ENCODE peak calls at places on chromosomes 5 and 9, in five cellular contexts. E is uterus, K is A549, A is HCT116, X is body of pancreas. N is an unnamed sample.

GRCh38 chr5:122653087-122654017 is 121.5 kb upstream of the SNX2 start:
- DNase-seq in E (no peak), K (no peak), A (no peak), X (no peak), N (no peak)

GRCh38 chr9:11269036-11269435 is 656.2 kb upstream of the PTPRD start:
- DNase-seq in E (no peak), K (no peak), A (no peak), X (no peak), N (no peak)

GRCh38 chr9:133370680-133371079 is 5.2 kb downstream of the SURF4 start:
- DNase-seq in E (no peak), K (no peak), A (no peak), X (peak), N (no peak)

GRCh38 chr9:117343416-117343815 is 71.4 kb downstream of the ASTN2 start:
- DNase-seq in E (no peak), K (no peak), A (no peak), X (no peak), N (no peak)

GRCh38 chr5:40160435-40160834 is 519.3 kb upstream of the PTGER4 start:
- DNase-seq in E (no peak), K (no peak), A (no peak), X (no peak), N (no peak)

GRCh38 chr9:138052635-138053320 is 175.2 kb downstream of the CACNA1B start:
- DNase-seq in E (no peak), K (no peak), A (no peak), X (no peak), N (no peak)

GRCh38 chr9:806285-807156 is 35.0 kb upstream of the DMRT1 start:
- DNase-seq in E (no peak), K (peak), A (no peak), X (no peak), N (no peak)

GRCh38 chr5:78221964-78222451 is 72.5 kb downstream of the AP3B1 start:
- DNase-seq in E (no peak), K (no peak), A (no peak), X (no peak), N (no peak)

GRCh38 chr9:124940894-124941688 is at the start of gene GOLGA1:
- DNase-seq in E (peak), K (peak), A (peak), X (peak), N (peak)

GRCh38 chr9:98092633-98092971 is 26.4 kb downstream of the TRIM14 start:
- DNase-seq in E (no peak), K (no peak), A (no peak), X (no peak), N (no peak)

GRCh38 chr9:120874861-120875565 is 2.0 kb downstream of the PHF19 start:
- DNase-seq in E (no peak), K (no peak), A (no peak), X (no peak), N (no peak)
- TF ChIP-seq POLR2A in E (no peak), K (no peak), A (no peak), X (no peak), N (no peak)

GRCh38 chr9:38068866-38069628 is at the start of gene SHB:
- DNase-seq in E (peak), K (peak), A (no peak), X (peak), N (peak)
- TF ChIP-seq POLR2A in E (peak), K (peak), A (peak), X (peak), N (peak)

GRCh38 chr5:59040804-59041201 is 457.9 kb downstream of the RAB3C start:
- DNase-seq in E (no peak), K (no peak), A (no peak), X (no peak), N (no peak)

GRCh38 chr5:59038169-59039002 is 455.5 kb downstream of the RAB3C start:
- DNase-seq in E (no peak), K (no peak), A (no peak), X (no peak), N (peak)

GRCh38 chr5:59040007-59040803 is 457.3 kb downstream of the RAB3C start:
- DNase-seq in E (no peak), K (no peak), A (no peak), X (no peak), N (no peak)

GRCh38 chr5:59039003-59039295 is 456.1 kb downstream of the RAB3C start:
- DNase-seq in E (no peak), K (no peak), A (no peak), X (no peak), N (no peak)

GRCh38 chr5:59039296-59040006 is 456.6 kb downstream of the RAB3C start:
- DNase-seq in E (peak), K (no peak), A (no peak), X (peak), N (peak)
- TF ChIP-seq POLR2A in E (no peak), K (peak), A (no peak), X (peak), N (no peak)

GRCh38 chr9:130895038-130895437 is 1.6 kb downstream of the QRFP start:
- DNase-seq in E (no peak), K (no peak), A (no peak), X (no peak), N (no peak)

GRCh38 chr9:130894546-130894945 is 2.1 kb downstream of the QRFP start:
- DNase-seq in E (no peak), K (no peak), A (no peak), X (no peak), N (no peak)

GRCh38 chr9:130891699-130892502 is 4.7 kb downstream of the QRFP start:
- DNase-seq in E (no peak), K (no peak), A (no peak), X (no peak), N (no peak)

GRCh38 chr9:130892503-130893249 is 3.9 kb downstream of the QRFP start:
- DNase-seq in E (no peak), K (no peak), A (no peak), X (no peak), N (no peak)

DNA sequence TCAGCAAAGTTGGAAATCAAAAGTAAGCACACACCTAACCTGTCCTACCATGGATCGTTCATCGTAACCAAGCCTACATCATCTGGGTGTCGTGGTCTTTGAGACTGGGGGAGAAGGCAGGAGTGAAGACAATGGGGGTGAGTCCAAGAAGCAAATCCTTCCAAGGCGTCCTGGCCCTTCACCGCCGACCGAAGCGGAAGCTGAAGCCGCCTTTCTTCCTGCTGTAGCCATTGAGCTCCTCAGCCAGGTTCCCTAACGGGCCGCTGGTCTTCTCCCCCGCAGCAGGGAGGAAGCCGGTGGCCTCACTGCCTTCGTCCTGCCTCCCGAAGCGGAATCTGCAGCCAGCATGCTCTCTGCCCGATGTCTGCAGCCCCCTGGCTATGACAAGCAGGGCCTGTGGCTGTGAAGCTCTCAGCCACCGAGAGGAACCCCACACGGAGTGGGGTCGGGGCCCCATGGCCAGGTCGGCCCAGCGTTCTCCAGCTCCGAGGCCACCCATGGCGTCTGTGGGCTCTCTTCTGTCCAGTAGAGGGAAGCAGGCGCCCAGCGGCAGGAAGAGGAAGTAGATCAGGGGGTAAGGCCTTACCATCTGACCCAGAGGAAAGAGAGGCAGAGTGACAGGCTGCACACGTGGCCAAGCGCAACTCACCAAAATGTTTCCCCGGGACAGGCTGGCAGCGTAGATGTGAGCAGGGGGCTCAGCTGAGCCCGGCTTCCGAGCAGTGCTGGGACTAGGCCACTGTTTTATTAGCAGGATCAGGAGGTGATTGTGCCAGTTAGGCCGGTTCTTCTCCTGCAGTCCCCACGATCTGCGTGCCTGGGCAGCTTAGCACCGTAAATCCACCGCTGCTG is 3.1 kb downstream of the QRFP start:
- DNase-seq in E (no peak), K (peak), A (no peak), X (no peak), N (peak)
- TF ChIP-seq POLR2A in E (no peak), K (no peak), A (no peak), X (peak), N (no peak)

DNA sequence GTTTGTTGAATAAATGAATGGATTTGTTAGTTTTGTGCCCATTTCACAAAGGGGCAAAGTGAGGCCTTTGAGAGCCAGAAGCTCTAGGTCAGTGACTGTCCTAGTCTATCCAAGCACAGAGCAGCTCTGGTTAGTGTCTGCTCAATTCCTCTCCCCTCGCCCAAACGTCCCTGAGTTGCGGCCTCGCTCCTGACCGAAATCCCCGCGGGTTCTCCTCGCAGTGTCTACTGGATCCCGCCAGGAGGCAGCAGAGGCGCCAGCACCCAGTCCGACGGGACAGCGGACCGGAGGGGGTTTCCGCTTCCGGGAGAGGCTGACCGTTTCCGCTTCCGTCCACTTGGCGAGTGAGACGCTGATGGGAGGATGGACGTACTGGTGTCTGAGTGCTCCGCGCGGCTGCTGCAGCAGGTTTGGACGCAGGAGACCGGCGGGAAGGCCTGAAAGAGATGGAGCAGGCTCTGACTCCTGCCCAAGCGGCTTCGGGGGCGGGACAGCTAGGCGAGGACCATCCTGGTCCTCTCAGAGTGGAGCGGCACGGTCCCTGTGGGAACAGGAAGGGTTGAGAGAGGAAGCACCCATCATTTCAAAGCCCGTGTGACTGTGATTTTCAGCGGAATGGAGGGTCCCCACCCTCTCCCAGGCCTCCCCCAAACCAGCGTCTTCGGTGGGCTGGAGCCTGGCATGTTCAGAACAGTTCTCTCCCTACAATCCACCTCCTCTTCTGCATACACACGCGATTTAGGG is at the start of gene RARS1:
- DNase-seq in E (peak), K (peak), A (peak), X (peak), N (peak)
- TF ChIP-seq POLR2A in E (peak), K (peak), A (peak), X (peak), N (no peak)

DNA sequence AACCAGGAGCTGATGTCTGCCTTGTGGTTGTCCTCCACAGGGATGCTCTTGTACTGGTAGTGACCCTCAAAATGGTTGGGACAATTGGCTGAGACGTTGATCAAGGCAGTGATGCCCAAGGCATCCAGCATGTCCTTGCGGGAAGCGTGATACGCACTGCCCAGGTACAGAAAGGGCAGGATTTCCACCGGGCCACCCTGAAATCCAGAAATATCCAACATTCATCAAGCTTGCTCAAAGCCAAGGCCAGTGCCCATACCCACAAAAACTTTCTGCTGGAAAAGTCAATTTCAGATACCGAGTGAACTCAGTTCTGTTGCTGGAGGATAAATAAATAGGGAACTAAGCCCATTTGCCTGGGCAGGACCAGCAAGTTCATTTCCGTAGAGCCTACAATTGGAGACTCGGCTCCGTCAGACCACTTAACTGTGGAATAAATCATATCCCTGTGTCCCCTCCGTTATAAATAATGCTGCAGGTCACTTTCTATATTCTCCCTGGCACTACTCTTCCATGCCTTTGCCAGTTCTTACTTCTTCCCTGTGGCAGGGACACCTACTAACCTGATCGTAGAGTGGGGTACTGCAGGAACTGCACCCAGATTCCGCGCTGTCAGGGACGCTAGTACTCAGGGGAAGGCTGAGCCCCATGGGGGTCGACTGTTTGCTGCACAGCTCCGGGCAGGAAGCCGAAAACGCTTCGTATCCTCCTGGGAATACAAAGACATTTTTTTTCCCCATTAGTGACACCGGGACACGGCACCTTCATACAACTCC is 1.2 kb downstream of the DUSP1 start:
- DNase-seq in E (no peak), K (no peak), A (no peak), X (peak), N (peak)
- TF ChIP-seq POLR2A in E (peak), K (peak), A (no peak), X (peak), N (no peak)

GRCh38 chr9:109012009-109012875 is 1.1 kb downstream of the CTNNAL1 start:
- DNase-seq in E (peak), K (peak), A (peak), X (peak), N (peak)
- TF ChIP-seq POLR2A in E (peak), K (no peak), A (no peak), X (peak), N (no peak)

DNA sequence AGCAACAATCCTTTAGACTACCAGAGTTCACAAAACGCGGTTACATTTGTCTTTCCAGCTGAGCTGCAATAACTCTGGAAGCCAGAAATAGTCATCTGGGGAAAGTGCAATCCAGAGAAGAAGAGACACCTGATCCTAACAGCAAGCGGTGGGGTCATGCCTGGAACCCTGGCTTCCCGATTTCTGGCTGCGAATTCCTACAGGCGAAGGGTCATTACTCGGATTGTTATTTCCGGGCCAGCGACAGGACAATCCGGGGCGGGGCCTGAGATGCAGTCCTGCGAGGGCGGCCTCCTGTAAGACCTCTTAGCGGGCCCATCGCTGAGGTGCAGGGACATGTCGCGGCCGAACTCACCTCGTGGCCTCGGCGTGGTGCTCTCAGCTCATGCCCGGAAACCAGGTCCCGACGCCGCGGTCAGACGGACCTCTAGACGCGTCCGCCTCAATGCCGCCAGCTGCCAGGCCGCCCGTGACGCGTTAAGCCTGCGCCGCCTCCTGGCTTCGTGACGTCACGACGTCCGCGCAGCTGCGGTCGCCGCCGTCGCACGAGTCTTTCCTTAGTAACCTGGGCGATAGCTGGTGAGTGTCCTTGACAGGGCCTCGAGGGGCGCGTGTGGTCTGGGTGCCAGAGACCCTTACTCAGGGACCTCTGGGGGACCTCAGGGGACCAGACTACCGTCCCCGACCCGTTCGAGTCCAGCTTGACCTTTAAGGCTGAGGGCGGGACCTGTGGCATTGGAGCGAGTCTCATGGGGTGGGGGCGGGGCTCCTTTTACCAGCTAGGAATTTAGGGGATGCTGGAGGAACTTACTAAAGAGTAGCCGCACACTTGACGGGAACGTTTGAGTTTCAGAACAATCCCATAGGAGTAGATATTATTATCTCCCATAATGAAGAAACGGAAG is at the start of the genes MRRF and RBM18:
- DNase-seq in E (peak), K (peak), A (peak), X (peak), N (peak)
- TF ChIP-seq POLR2A in E (no peak), K (peak), A (peak), X (peak), N (peak)

GRCh38 chr5:132293992-132294727 is at the start of gene SLC22A4:
- DNase-seq in E (peak), K (peak), A (peak), X (peak), N (peak)
- TF ChIP-seq POLR2A in E (peak), K (peak), A (no peak), X (peak), N (peak)

GRCh38 chr5:180810210-180811011 is 7.8 kb upstream of the MGAT1 start:
- DNase-seq in E (peak), K (peak), A (peak), X (peak), N (peak)
- TF ChIP-seq POLR2A in E (peak), K (no peak), A (peak), X (peak), N (no peak)